ENCODE peak calls at places on chromosomes 2 and 18, in nine cellular contexts. P, B, J, S, T, G, Y, M and X are unnamed samples.

GRCh38 chr18:111292-112014 is 46.9 kb upstream of the USP14 start:
- DNase-seq in Y (peak), S (peak), J (peak), M (peak), B (peak), G (peak), P (peak), T (peak), X (no peak)

GRCh38 chr2:166632616-166633015 is 138.6 kb upstream of the SCN7A start:
- DNase-seq in Y (no peak), T (no peak), S (no peak), P (no peak), J (no peak), B (no peak), G (no peak), M (peak), X (no peak)

GRCh38 chr2:147577323-147578014 is 267.4 kb upstream of the ACVR2A start:
- DNase-seq in T (no peak), P (no peak), S (no peak), B (no peak), Y (no peak), J (no peak), G (no peak), M (no peak), X (no peak)

GRCh38 chr2:76197842-76198448 is 487.2 kb upstream of the GCFC2 start:
- DNase-seq in M (peak), T (no peak), Y (peak), B (no peak), G (no peak), J (no peak), S (no peak), P (no peak), X (peak)

GRCh38 chr2:237873961-237874551 is 14.6 kb downstream of the RAMP1 start:
- DNase-seq in T (no peak), G (no peak), J (peak), S (peak), M (no peak), B (peak), P (no peak), Y (no peak), X (no peak)

GRCh38 chr18:55406374-55407045 is 181.5 kb downstream of the TCF4 start:
- DNase-seq in G (no peak), J (peak), P (no peak), S (no peak), B (peak), M (no peak), T (no peak), Y (no peak), X (no peak)

GRCh38 chr2:136024616-136025015 is 39.2 kb upstream of the DARS1 start:
- DNase-seq in Y (no peak), P (no peak), S (no peak), M (no peak), G (no peak), J (no peak), T (no peak), B (no peak), X (no peak)

GRCh38 chr18:13530879-13531387 is 195.4 kb downstream of the FAM210A start:
- DNase-seq in M (peak), T (peak), S (no peak), G (no peak), B (peak), J (peak), Y (peak), P (no peak), X (peak)

GRCh38 chr2:205321240-205321639 is 361.1 kb upstream of the NRP2 start:
- DNase-seq in M (no peak), T (no peak), B (no peak), P (no peak), Y (no peak), S (no peak), G (no peak), J (no peak), X (no peak)

GRCh38 chr2:70094171-70094977 is 7.1 kb downstream of the PCBP1 start:
- DNase-seq in B (no peak), T (no peak), S (no peak), P (no peak), G (no peak), Y (no peak), J (no peak), M (no peak), X (no peak)

GRCh38 chr18:3924455-3924854 is 474.5 kb downstream of the TGIF1 start:
- DNase-seq in S (no peak), P (no peak), G (no peak), Y (no peak), M (no peak), B (no peak), J (no peak), T (no peak), X (no peak)

GRCh38 chr2:95277246-95277906 is 3.1 kb downstream of the PROM2 start:
- DNase-seq in J (peak), M (no peak), Y (no peak), B (peak), P (no peak), S (peak), G (no peak), T (no peak), X (no peak)

GRCh38 chr18:60654298-60654697 is 281.7 kb upstream of the MC4R start:
- DNase-seq in T (no peak), P (no peak), B (no peak), J (no peak), Y (no peak), M (no peak), S (no peak), G (no peak), X (no peak)

GRCh38 chr2:86790828-86791561 is at the start of gene CD8A:
- DNase-seq in B (no peak), J (no peak), G (no peak), S (no peak), P (peak), Y (no peak), M (peak), T (peak), X (no peak)

GRCh38 chr2:45192481-45192880 is 183.2 kb upstream of the SIX2 start:
- DNase-seq in P (no peak), G (no peak), Y (no peak), T (no peak), S (no peak), J (no peak), M (no peak), B (no peak), X (no peak)

GRCh38 chr18:62963522-62963921 is 248.2 kb downstream of the PHLPP1 start:
- DNase-seq in S (no peak), Y (no peak), B (no peak), G (no peak), M (no peak), P (no peak), T (no peak), J (no peak), X (no peak)

GRCh38 chr2:241852981-241853631 is 5.6 kb downstream of the PDCD1 start:
- DNase-seq in B (no peak), S (no peak), Y (no peak), M (no peak), P (no peak), J (no peak), T (no peak), G (no peak), X (peak)

GRCh38 chr2:94923196-94923595 is 52.0 kb downstream of the TEKT4 start:
- DNase-seq in G (no peak), M (no peak), T (no peak), J (no peak), P (no peak), Y (no peak), B (no peak), S (no peak), X (no peak)

GRCh38 chr18:32019251-32019943 is 772 bp downstream of the RNF125 start:
- DNase-seq in J (peak), Y (peak), P (peak), T (peak), M (peak), G (peak), S (peak), B (peak), X (no peak)
- H3K27ac ChIP-seq in J (peak), Y (peak), P (peak), T (peak), M (no peak), G (peak), S (peak), B (peak), X (peak)

GRCh38 chr2:216761119-216761518 is 65.8 kb upstream of the IGFBP5 start:
- DNase-seq in B (no peak), P (no peak), M (no peak), G (no peak), J (no peak), Y (no peak), S (no peak), T (no peak), X (no peak)

GRCh38 chr2:216761809-216762208 is 66.5 kb upstream of the IGFBP5 start:
- DNase-seq in M (no peak), G (no peak), T (no peak), P (no peak), J (no peak), S (no peak), Y (no peak), B (no peak), X (no peak)

GRCh38 chr2:216770050-216770449 is 74.7 kb upstream of the IGFBP5 start:
- DNase-seq in Y (no peak), B (no peak), M (no peak), J (no peak), T (no peak), G (no peak), S (no peak), P (no peak), X (no peak)

GRCh38 chr2:216768908-216769401 is 73.6 kb upstream of the IGFBP5 start:
- DNase-seq in B (no peak), P (no peak), Y (no peak), G (no peak), S (no peak), M (no peak), T (no peak), J (no peak), X (no peak)

DNA sequence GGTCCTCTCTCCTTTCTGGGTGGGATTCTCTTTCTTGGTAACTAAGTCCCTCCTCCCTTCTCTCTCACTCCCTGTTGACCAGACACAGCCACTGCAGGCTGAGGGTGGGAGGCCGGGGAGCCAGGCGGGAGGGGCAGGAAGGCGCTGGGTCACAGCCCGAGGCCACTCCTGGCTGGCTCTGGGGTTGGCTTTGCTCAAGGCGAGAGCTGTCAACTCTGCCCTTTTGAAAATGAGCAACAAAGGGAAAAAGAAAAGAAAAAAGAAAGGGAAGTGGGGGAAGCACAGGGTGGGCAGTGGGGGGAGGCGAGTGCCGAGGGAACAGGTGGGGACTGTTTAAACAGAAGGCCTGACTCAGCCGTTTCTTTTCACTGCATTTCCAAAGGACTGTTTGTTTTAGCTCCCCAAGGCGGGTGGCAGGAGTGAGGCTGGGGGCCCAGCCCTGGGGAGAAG is 70.5 kb upstream of the IGFBP5 start:
- DNase-seq in P (no peak), T (no peak), G (no peak), S (no peak), Y (peak), B (no peak), J (no peak), M (no peak), X (no peak)
- H3K27ac ChIP-seq in P (no peak), T (no peak), G (no peak), S (no peak), Y (peak), B (no peak), J (no peak), M (no peak), X (no peak)

DNA sequence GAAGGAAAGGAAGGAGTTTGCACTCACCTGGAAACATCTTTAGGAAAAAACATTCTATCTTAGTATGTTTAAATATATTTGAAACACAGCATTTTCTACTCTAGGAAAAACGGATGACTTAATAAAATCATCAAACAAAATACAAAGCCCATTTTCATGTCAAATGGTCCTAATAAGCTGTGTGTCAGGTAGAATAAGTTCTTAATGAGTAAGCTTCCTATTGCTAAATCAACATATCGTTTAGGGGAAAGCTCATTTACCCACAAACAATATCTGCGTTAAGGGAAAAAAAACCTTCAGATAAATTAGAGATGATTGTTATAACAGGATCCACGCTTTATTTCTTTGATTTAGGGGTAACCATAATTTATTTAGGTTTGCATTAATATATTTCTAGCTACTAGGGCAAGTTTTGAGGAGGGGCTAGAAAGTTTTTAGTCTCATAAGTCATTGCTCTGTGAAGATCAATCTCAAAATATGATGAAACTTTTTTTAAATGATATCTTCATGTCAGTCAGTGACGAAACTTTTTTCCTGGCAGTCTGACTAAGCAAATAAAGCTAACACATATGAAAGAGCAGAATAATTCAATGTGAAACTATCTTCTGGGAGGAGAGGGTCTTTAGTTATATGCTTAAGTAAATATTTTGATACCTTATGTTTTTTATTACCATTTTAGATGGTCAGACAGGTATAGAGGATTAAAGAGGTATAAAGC is 147.1 kb downstream of the WDSUB1 start:
- DNase-seq in M (no peak), T (no peak), B (no peak), S (no peak), P (no peak), Y (no peak), J (no peak), G (no peak), X (no peak)
- H3K27ac ChIP-seq in M (no peak), T (no peak), B (no peak), S (no peak), P (no peak), Y (no peak), J (no peak), G (no peak), X (peak)

GRCh38 chr2:201191132-201191875 is 8.4 kb downstream of the CASP10 start:
- DNase-seq in Y (no peak), T (no peak), J (no peak), M (no peak), G (no peak), S (no peak), B (no peak), P (no peak), X (no peak)
- H3K27ac ChIP-seq in Y (no peak), T (peak), J (no peak), M (no peak), G (no peak), S (no peak), B (no peak), P (no peak), X (no peak)

GRCh38 chr2:223488814-223489213 is 113.3 kb downstream of the SCG2 start:
- DNase-seq in G (no peak), P (no peak), J (no peak), M (peak), S (no peak), B (no peak), Y (no peak), T (no peak), X (no peak)
- H3K27ac ChIP-seq in G (no peak), P (no peak), J (no peak), M (no peak), S (no peak), B (no peak), Y (no peak), T (no peak), X (no peak)

DNA sequence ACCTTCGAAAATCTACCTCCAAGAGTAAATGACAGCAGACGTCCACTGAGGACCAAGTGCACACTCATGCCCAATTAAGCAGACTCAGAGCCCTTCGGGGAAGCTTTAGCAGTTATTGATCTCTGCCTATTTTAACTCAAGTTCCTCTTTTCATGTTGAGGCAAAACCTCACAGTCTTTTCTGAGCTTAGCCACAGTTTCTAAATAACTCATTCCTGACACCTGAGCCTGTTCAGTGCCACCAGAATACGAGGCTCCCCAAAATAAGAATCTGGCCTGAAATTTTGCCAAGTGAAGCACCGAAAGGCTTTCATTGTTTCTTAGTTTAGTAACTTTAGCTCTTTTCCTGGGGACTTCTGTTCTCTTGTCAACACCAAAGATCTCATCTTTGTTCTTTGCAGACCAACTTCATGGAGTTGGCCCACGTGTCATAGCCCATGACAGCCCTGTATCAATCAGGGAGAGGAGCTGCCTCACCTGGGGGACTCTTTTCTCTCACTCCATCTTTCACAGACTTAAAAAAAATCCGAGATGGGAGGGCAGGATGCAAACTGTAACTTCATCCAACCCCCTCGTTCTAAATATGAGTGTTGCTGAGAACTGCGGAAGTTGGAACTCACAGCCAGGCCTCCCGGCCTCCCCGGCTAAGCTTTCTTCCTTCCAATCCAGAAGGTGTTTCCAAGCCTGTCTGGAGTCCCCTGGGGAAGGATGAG is 22.2 kb downstream of the INPP5D start:
- DNase-seq in Y (no peak), S (no peak), G (no peak), M (no peak), T (peak), J (no peak), B (no peak), P (no peak), X (no peak)
- H3K27ac ChIP-seq in Y (no peak), S (peak), G (no peak), M (no peak), T (peak), J (peak), B (peak), P (peak), X (peak)

GRCh38 chr2:231640646-231641111 is 48.0 kb downstream of the TEX44 start:
- DNase-seq in B (peak), P (no peak), T (no peak), Y (peak), G (peak), S (no peak), J (no peak), M (no peak), X (peak)

GRCh38 chr2:231642631-231643493 is 50.2 kb downstream of the TEX44 start:
- DNase-seq in T (peak), S (peak), M (peak), G (peak), Y (peak), B (peak), P (peak), J (no peak), X (peak)

GRCh38 chr2:231646471-231646870 is 53.8 kb downstream of the TEX44 start:
- DNase-seq in G (no peak), P (no peak), S (no peak), M (no peak), J (no peak), T (no peak), B (no peak), Y (no peak), X (no peak)

GRCh38 chr2:231643494-231643888 is 50.8 kb downstream of the TEX44 start:
- DNase-seq in J (no peak), G (no peak), P (no peak), B (no peak), S (no peak), T (no peak), M (no peak), Y (no peak), X (no peak)

DNA sequence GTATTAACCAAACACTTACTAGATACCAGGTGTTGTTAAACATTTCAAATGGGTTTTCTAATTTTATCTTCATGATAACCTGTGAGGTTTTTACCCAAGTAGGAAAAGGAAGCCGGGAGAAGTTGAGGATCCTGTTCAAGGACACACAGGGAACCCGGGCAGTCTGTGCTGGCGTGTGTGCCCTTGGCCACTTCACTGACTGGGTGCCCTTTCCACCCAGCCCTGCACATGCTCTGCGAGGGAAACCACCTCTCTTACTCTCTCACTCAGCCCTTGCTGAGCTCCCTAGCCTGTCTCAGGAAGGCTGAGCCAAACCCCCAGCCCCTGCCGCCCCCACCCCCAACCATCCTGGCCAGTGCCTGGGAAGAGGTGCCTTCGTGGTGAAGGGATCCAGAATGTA is 51.8 kb downstream of the TEX44 start:
- DNase-seq in G (no peak), S (no peak), P (no peak), B (no peak), Y (peak), J (no peak), T (no peak), M (no peak), X (no peak)
- H3K27ac ChIP-seq in G (no peak), S (peak), P (no peak), B (peak), Y (no peak), J (no peak), T (peak), M (no peak), X (peak)